ENCODE peak calls at places on chromosomes 3 and 15, in nine cellular contexts. L is endodermal cell, Q is PC-3, U is thoracic aorta, Z is hepatocyte, C is prostate gland, M is fibroblast of lung, J is GM23338, O is breast epithelium. X is an unnamed sample. For H3K4me1, the result is how much of the 10 kb centered on the place peaks cover.

GRCh38 chr15:30001592-30001991 is 81.2 kb upstream of the GOLGA8J start:
- DNase-seq in L (no peak), Q (no peak), U (no peak), Z (no peak), C (no peak), M (no peak), J (no peak), O (no peak), X (no peak)

GRCh38 chr3:178719036-178719635 is 182.9 kb downstream of the KCNMB2 start:
- DNase-seq in L (no peak), Q (no peak), U (no peak), Z (no peak), C (no peak), M (peak), J (no peak), O (no peak), X (no peak)

GRCh38 chr15:74179101-74179841 is 5.8 kb downstream of the ISLR start:
- DNase-seq in L (no peak), Q (peak), U (peak), Z (peak), C (no peak), M (peak), J (no peak), O (peak), X (no peak)

GRCh38 chr15:67828969-67829646 is 3.8 kb downstream of the SKOR1 start:
- DNase-seq in L (peak), Q (no peak), U (no peak), Z (no peak), C (no peak), M (no peak), J (peak), O (no peak), X (no peak)

GRCh38 chr3:129606522-129607390 is at the start of gene PLXND1:
- DNase-seq in L (peak), Q (peak), U (no peak), Z (peak), C (no peak), M (peak), J (peak), O (peak), X (peak)

GRCh38 chr3:110006913-110007312 is 669.6 kb upstream of the DPPA4 start:
- DNase-seq in L (no peak), Q (no peak), U (no peak), Z (no peak), C (no peak), M (no peak), J (no peak), O (no peak), X (no peak)

GRCh38 chr15:67433495-67434099 is 87.3 kb upstream of the C15orf61 start:
- DNase-seq in L (peak), Q (peak), U (no peak), Z (peak), C (peak), M (peak), J (peak), O (no peak), X (no peak)

GRCh38 chr15:80701676-80702311 is 6.7 kb downstream of the ABHD17C start:
- DNase-seq in L (no peak), Q (no peak), U (no peak), Z (no peak), C (peak), M (no peak), J (no peak), O (no peak), X (no peak)

GRCh38 chr3:111610612-111611054 is 15.5 kb upstream of the ZBED2 start:
- DNase-seq in L (no peak), Q (no peak), U (no peak), Z (no peak), C (peak), M (no peak), J (no peak), O (no peak), X (no peak)

GRCh38 chr15:67946701-67947100 is 106.9 kb upstream of the RNU6-1 start:
- DNase-seq in L (no peak), Q (no peak), U (no peak), Z (no peak), C (no peak), M (no peak), J (peak), O (no peak), X (no peak)

GRCh38 chr3:63940389-63940757 is 28.2 kb upstream of the SCAANT1 start:
- DNase-seq in L (no peak), Q (peak), U (no peak), Z (no peak), C (no peak), M (peak), J (no peak), O (no peak), X (no peak)

GRCh38 chr3:192772495-192772894 is 45.2 kb upstream of the FGF12 start:
- DNase-seq in L (peak), Q (peak), U (no peak), Z (peak), C (peak), M (no peak), J (peak), O (no peak), X (no peak)

GRCh38 chr3:57755368-57756021 is 614 bp upstream of the SLMAP start:
- DNase-seq in L (no peak), Q (peak), U (no peak), Z (peak), C (peak), M (no peak), J (peak), O (peak), X (no peak)

GRCh38 chr3:82353281-82354171 is 592.1 kb upstream of the GBE1 start:
- DNase-seq in L (no peak), Q (no peak), U (no peak), Z (no peak), C (no peak), M (no peak), J (no peak), O (no peak), X (no peak)

GRCh38 chr3:195009607-195010006 is 261.4 kb downstream of the XXYLT1 start:
- DNase-seq in L (no peak), Q (no peak), U (no peak), Z (no peak), C (no peak), M (no peak), J (no peak), O (no peak), X (no peak)

GRCh38 chr15:87849181-87849580 is 407.4 kb downstream of the NTRK3 start:
- DNase-seq in L (no peak), Q (no peak), U (no peak), Z (no peak), C (no peak), M (peak), J (no peak), O (no peak), X (no peak)

GRCh38 chr3:156812521-156813335 is 13.4 kb upstream of the LEKR1 start:
- DNase-seq in L (no peak), Q (peak), U (no peak), Z (peak), C (no peak), M (peak), J (no peak), O (no peak), X (no peak)

GRCh38 chr3:125694761-125695294 is 99.5 kb upstream of the OSBPL11 start:
- DNase-seq in L (no peak), Q (no peak), U (no peak), Z (no peak), C (no peak), M (no peak), J (no peak), O (no peak), X (no peak)

GRCh38 chr15:101488300-101489164 is 975 bp downstream of the PCSK6 start:
- DNase-seq in L (peak), Q (no peak), U (no peak), Z (peak), C (no peak), M (no peak), J (peak), O (no peak), X (no peak)

GRCh38 chr3:37905987-37906674 is 44.5 kb downstream of the CTDSPL start:
- DNase-seq in L (no peak), Q (no peak), U (no peak), Z (peak), C (no peak), M (peak), J (no peak), O (no peak), X (no peak)

GRCh38 chr15:81507831-81508230 is 133.8 kb upstream of the TMC3 start:
- DNase-seq in L (no peak), Q (peak), U (no peak), Z (no peak), C (no peak), M (no peak), J (no peak), O (no peak), X (no peak)

GRCh38 chr3:73768594-73769308 is 144.0 kb upstream of the PDZRN3 start:
- DNase-seq in L (no peak), Q (no peak), U (no peak), Z (no peak), C (no peak), M (peak), J (peak), O (no peak), X (no peak)

GRCh38 chr3:136250862-136251460 is 821 bp downstream of the PCCB start:
- DNase-seq in L (peak), Q (peak), U (peak), Z (peak), C (peak), M (peak), J (peak), O (peak), X (no peak)

GRCh38 chr3:29427266-29428103 is 146.6 kb downstream of the RBMS3 start:
- DNase-seq in L (no peak), Q (no peak), U (no peak), Z (no peak), C (no peak), M (peak), J (no peak), O (no peak), X (no peak)

GRCh38 chr15:49620174-49620573 is 444 bp downstream of the FAM227B start:
- DNase-seq in L (no peak), Q (peak), U (no peak), Z (no peak), C (no peak), M (peak), J (peak), O (no peak), X (no peak)

GRCh38 chr3:97940034-97940433 is 32.2 kb downstream of the RIOX2 start:
- DNase-seq in L (peak), Q (peak), U (no peak), Z (no peak), C (no peak), M (no peak), J (peak), O (no peak), X (no peak)

GRCh38 chr3:42699511-42699971 is 3.1 kb downstream of the HHATL start:
- DNase-seq in L (no peak), Q (no peak), U (no peak), Z (no peak), C (no peak), M (no peak), J (no peak), O (no peak), X (no peak)

GRCh38 chr3:49469037-49469875 is 811 bp upstream of the DAG1 start:
- DNase-seq in L (peak), Q (peak), U (peak), Z (peak), C (peak), M (peak), J (peak), O (peak), X (no peak)

GRCh38 chr3:112814256-112814655 is 32.4 kb downstream of the CD200R1L start:
- DNase-seq in L (no peak), Q (peak), U (no peak), Z (peak), C (no peak), M (peak), J (peak), O (no peak), X (no peak)

GRCh38 chr3:134527037-134527436 is 41.2 kb downstream of the CEP63 start:
- DNase-seq in L (peak), Q (no peak), U (no peak), Z (no peak), C (no peak), M (no peak), J (peak), O (no peak), X (no peak)

GRCh38 chr3:156997351-156997750 is 162.6 kb downstream of the CCNL1 start:
- DNase-seq in L (no peak), Q (no peak), U (no peak), Z (no peak), C (no peak), M (peak), J (no peak), O (no peak), X (no peak)

GRCh38 chr3:162742159-162742717 is 1245.6 kb downstream of the OTOL1 start:
- DNase-seq in L (no peak), Q (no peak), U (no peak), Z (no peak), C (no peak), M (no peak), J (no peak), O (no peak), X (no peak)

GRCh38 chr15:28885630-28886430 is at the start of gene APBA2:
- DNase-seq in L (peak), Q (peak), U (no peak), Z (peak), C (no peak), M (peak), J (peak), O (no peak), X (no peak)

GRCh38 chr3:127690106-127690505 is 17.4 kb downstream of the ABTB1 start:
- DNase-seq in L (peak), Q (peak), U (no peak), Z (peak), C (no peak), M (peak), J (no peak), O (no peak), X (no peak)

GRCh38 chr15:29978411-29979382 is 104.1 kb upstream of the GOLGA8J start:
- DNase-seq in L (no peak), Q (no peak), U (no peak), Z (no peak), C (no peak), M (peak), J (no peak), O (no peak), X (no peak)

GRCh38 chr15:50819344-50819743 is 53.8 kb upstream of the SPPL2A start:
- DNase-seq in L (no peak), Q (no peak), U (no peak), Z (no peak), C (no peak), M (no peak), J (no peak), O (no peak), X (no peak)

GRCh38 chr15:65902373-65902772 is 33.1 kb downstream of the RAB11A start:
- DNase-seq in L (no peak), Q (peak), U (no peak), Z (peak), C (peak), M (no peak), J (peak), O (peak), X (peak)

GRCh38 chr15:70421197-70421482 is 323.4 kb upstream of the TLE3 start:
- DNase-seq in L (no peak), Q (no peak), U (no peak), Z (no peak), C (peak), M (no peak), J (no peak), O (no peak), X (no peak)

DNA sequence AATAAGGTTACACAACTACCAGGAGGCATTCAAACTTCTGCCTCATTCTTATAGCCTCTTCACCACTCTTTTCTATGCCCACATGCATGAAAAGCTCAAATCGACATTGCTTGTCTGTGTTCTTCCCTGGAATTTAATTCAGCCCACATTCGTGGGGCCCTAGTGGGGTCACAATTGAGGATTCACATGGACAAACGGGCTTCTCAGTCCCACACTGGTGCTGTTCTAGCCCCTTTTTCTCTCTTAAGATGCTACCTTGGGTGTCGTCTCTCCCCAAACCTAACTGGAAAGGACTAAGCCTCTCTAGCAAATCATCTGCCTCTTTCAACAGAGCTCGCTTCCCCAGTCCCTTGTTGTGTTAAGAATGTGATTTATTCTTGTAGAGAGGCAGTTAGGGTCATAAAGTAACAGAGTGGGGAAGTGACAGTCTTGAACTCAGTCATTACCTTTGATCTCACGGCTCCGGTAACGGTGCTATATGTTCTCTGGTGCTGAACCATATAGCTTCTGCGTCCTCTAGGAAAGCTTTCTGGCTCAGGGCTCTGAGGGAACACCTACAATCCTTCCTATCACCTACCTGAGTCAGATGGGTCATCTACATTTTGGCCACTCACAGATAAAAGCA is 4.9 kb downstream of the LPP start:
- DNase-seq in L (no peak), Q (no peak), U (no peak), Z (no peak), C (no peak), M (no peak), J (no peak), O (no peak), X (no peak)
- H3K4me1 ChIP-seq in L (under half), Q (under half), U (half or more), Z (under half), C (under half), M (under half), J (under half), O (under half), X (under half)

GRCh38 chr3:72340476-72341379 is 507.5 kb downstream of the SHQ1 start:
- DNase-seq in L (no peak), Q (no peak), U (no peak), Z (no peak), C (no peak), M (no peak), J (no peak), O (no peak), X (no peak)

GRCh38 chr3:72340056-72340455 is 508.2 kb downstream of the SHQ1 start:
- DNase-seq in L (no peak), Q (no peak), U (no peak), Z (no peak), C (no peak), M (no peak), J (no peak), O (no peak), X (no peak)

GRCh38 chr3:72338082-72338941 is 509.9 kb downstream of the SHQ1 start:
- DNase-seq in L (peak), Q (peak), U (no peak), Z (no peak), C (no peak), M (no peak), J (no peak), O (no peak), X (no peak)

GRCh38 chr3:72338942-72339749 is 509.1 kb downstream of the SHQ1 start:
- DNase-seq in L (no peak), Q (peak), U (peak), Z (peak), C (no peak), M (peak), J (no peak), O (peak), X (no peak)

DNA sequence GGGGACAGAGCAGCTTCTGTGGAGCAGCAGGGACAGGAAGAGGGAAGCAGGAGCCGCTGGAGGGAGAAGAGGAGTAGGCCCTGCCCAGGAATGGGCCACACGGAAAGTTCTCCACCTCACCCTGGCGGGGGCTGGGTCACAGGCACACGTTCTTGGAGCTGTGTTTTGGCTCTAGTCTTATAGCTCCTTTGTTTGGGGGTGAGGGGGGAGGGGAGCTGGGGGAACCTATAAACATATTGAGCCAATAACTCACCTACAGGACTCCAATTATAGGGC is 508.6 kb downstream of the SHQ1 start:
- DNase-seq in L (no peak), Q (no peak), U (no peak), Z (no peak), C (no peak), M (no peak), J (no peak), O (no peak), X (no peak)
- H3K4me1 ChIP-seq in L (under half), Q (under half), U (under half), Z (under half), C (under half), M (under half), J (under half), O (under half), X (under half)

GRCh38 chr3:182385356-182385755 is 407.9 kb upstream of the ATP11B start:
- DNase-seq in L (no peak), Q (no peak), U (no peak), Z (no peak), C (no peak), M (no peak), J (peak), O (no peak), X (no peak)

GRCh38 chr3:182388506-182388905 is 404.8 kb upstream of the ATP11B start:
- DNase-seq in L (no peak), Q (peak), U (no peak), Z (no peak), C (no peak), M (no peak), J (no peak), O (no peak), X (no peak)

GRCh38 chr3:182382112-182382857 is 411.0 kb upstream of the ATP11B start:
- DNase-seq in L (no peak), Q (no peak), U (no peak), Z (no peak), C (no peak), M (no peak), J (no peak), O (no peak), X (no peak)

GRCh38 chr3:182389041-182389815 is 404.1 kb upstream of the ATP11B start:
- DNase-seq in L (no peak), Q (peak), U (no peak), Z (peak), C (no peak), M (no peak), J (no peak), O (no peak), X (no peak)

GRCh38 chr3:182384182-182384581 is 409.1 kb upstream of the ATP11B start:
- DNase-seq in L (no peak), Q (no peak), U (no peak), Z (no peak), C (no peak), M (no peak), J (no peak), O (no peak), X (no peak)
- H3K4me1 ChIP-seq in L (under half), Q (under half), U (under half), Z (under half), C (under half), M (under half), J (under half), O (under half), X (under half)

GRCh38 chr3:12993623-12994356 is 79.4 kb downstream of the IQSEC1 start:
- DNase-seq in L (peak), Q (peak), U (no peak), Z (peak), C (no peak), M (no peak), J (peak), O (no peak), X (no peak)
- H3K4me1 ChIP-seq in L (under half), Q (under half), U (under half), Z (under half), C (under half), M (under half), J (under half), O (under half), X (under half)

GRCh38 chr3:150421256-150421655 is 13.2 kb downstream of the TSC22D2 start:
- DNase-seq in L (no peak), Q (no peak), U (no peak), Z (no peak), C (no peak), M (no peak), J (no peak), O (no peak), X (no peak)

GRCh38 chr3:150421799-150422548 is 13.9 kb downstream of the TSC22D2 start:
- DNase-seq in L (no peak), Q (peak), U (no peak), Z (no peak), C (no peak), M (no peak), J (no peak), O (no peak), X (no peak)

GRCh38 chr3:150419076-150419868 is 11.2 kb downstream of the TSC22D2 start:
- DNase-seq in L (no peak), Q (peak), U (no peak), Z (no peak), C (no peak), M (no peak), J (no peak), O (no peak), X (no peak)

GRCh38 chr3:150414989-150415388 is 6.9 kb downstream of the TSC22D2 start:
- DNase-seq in L (no peak), Q (peak), U (no peak), Z (no peak), C (no peak), M (no peak), J (no peak), O (no peak), X (no peak)

DNA sequence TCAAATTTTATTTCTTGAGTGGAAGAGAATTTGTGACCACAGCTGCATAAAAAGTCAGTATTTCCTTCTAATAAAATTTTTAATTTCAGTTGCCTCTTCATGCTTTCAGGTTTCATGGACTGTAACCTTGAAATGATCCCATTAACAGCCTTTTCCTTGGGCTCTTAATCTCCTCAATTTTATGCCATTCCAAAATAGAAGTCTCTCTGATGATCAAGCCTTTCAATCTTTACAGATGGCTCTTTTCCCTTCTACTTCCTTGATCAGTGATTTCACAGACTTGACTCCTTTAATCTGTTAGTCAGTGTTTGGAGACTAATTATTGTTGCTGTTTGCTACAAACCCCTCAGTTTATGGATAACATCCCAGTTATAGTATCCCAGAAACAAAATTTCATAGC is 11.9 kb downstream of the TSC22D2 start:
- DNase-seq in L (no peak), Q (no peak), U (no peak), Z (no peak), C (no peak), M (no peak), J (no peak), O (no peak), X (no peak)
- H3K4me1 ChIP-seq in L (under half), Q (half or more), U (half or more), Z (under half), C (under half), M (under half), J (under half), O (under half), X (half or more)

X was measured in esophagus squamous epithelium.